ENCODE peak calls at places on chromosome 2, in five cellular contexts. One of them, this sample, is unnamed.

GRCh38 chr2:215275819-215276218 is 36.0 kb upstream of the ATIC start:
- DNase-seq in transverse colon: no peak
- DNase-seq in GM12891: no peak
- DNase-seq in ovary: no peak
- DNase-seq in A549: no peak
- DNase-seq in this sample: no peak

GRCh38 chr2:233094614-233095013 is 34.5 kb downstream of the INPP5D start:
- DNase-seq in transverse colon: no peak
- DNase-seq in A549: no peak
- DNase-seq in ovary: no peak
- DNase-seq in GM12891: no peak
- DNase-seq in this sample: no peak

GRCh38 chr2:222024934-222025890 is 273.6 kb downstream of the PAX3 start:
- DNase-seq in GM12891: no peak
- DNase-seq in transverse colon: no peak
- DNase-seq in A549: peak
- DNase-seq in ovary: no peak
- DNase-seq in this sample: no peak

GRCh38 chr2:131425191-131426021 is 50.5 kb upstream of the TUBA3D start:
- DNase-seq in transverse colon: no peak
- DNase-seq in A549: no peak
- DNase-seq in GM12891: no peak
- DNase-seq in ovary: no peak
- DNase-seq in this sample: no peak

GRCh38 chr2:7146151-7146550 is 228.9 kb downstream of the RNF144A start:
- DNase-seq in GM12891: no peak
- DNase-seq in transverse colon: no peak
- DNase-seq in A549: no peak
- DNase-seq in ovary: no peak
- DNase-seq in this sample: no peak

GRCh38 chr2:39593439-39594393 is 72.0 kb upstream of the TMEM178A start:
- DNase-seq in transverse colon: no peak
- DNase-seq in ovary: peak
- DNase-seq in GM12891: no peak
- DNase-seq in A549: peak
- DNase-seq in this sample: peak

GRCh38 chr2:24883946-24884345 is 36.1 kb downstream of the ADCY3 start:
- DNase-seq in A549: no peak
- DNase-seq in transverse colon: no peak
- DNase-seq in ovary: no peak
- DNase-seq in GM12891: no peak
- DNase-seq in this sample: peak

GRCh38 chr2:109712746-109713145 is 81.4 kb upstream of the RGPD5 start:
- DNase-seq in transverse colon: no peak
- DNase-seq in A549: no peak
- DNase-seq in GM12891: no peak
- DNase-seq in ovary: no peak
- DNase-seq in this sample: no peak

GRCh38 chr2:177597759-177598158 is 205.2 kb downstream of the AGPS start:
- DNase-seq in A549: no peak
- DNase-seq in ovary: no peak
- DNase-seq in GM12891: no peak
- DNase-seq in transverse colon: no peak
- DNase-seq in this sample: peak

GRCh38 chr2:42105330-42106256 is 57.8 kb downstream of the PKDCC start:
- DNase-seq in A549: no peak
- DNase-seq in transverse colon: peak
- DNase-seq in ovary: no peak
- DNase-seq in GM12891: no peak
- DNase-seq in this sample: no peak

GRCh38 chr2:223545830-223546229 is 56.3 kb downstream of the SCG2 start:
- DNase-seq in ovary: no peak
- DNase-seq in transverse colon: no peak
- DNase-seq in A549: no peak
- DNase-seq in GM12891: no peak
- DNase-seq in this sample: no peak

GRCh38 chr2:158967731-158968395 is 577 bp upstream of the TANC1 start:
- DNase-seq in ovary: peak
- DNase-seq in transverse colon: peak
- DNase-seq in A549: no peak
- DNase-seq in GM12891: peak
- DNase-seq in this sample: peak

GRCh38 chr2:4269885-4270284 is 566.5 kb downstream of the DCDC2C start:
- DNase-seq in ovary: no peak
- DNase-seq in transverse colon: no peak
- DNase-seq in GM12891: no peak
- DNase-seq in A549: no peak
- DNase-seq in this sample: no peak

GRCh38 chr2:157696036-157696435 is 67.4 kb upstream of the ACVR1C start:
- DNase-seq in GM12891: no peak
- DNase-seq in transverse colon: no peak
- DNase-seq in ovary: no peak
- DNase-seq in A549: no peak
- DNase-seq in this sample: no peak

GRCh38 chr2:230160112-230160660 is 59.6 kb downstream of the SP110 start:
- DNase-seq in ovary: peak
- DNase-seq in A549: peak
- DNase-seq in GM12891: peak
- DNase-seq in transverse colon: peak
- DNase-seq in this sample: peak

GRCh38 chr2:84946204-84947009 is 24.6 kb upstream of the KCMF1 start:
- DNase-seq in A549: peak
- DNase-seq in transverse colon: peak
- DNase-seq in GM12891: no peak
- DNase-seq in ovary: no peak
- DNase-seq in this sample: no peak

GRCh38 chr2:72745679-72746368 is 80.0 kb downstream of the EXOC6B start:
- DNase-seq in ovary: no peak
- DNase-seq in GM12891: no peak
- DNase-seq in A549: peak
- DNase-seq in transverse colon: no peak
- DNase-seq in this sample: no peak

GRCh38 chr2:238174291-238174690 is 15.5 kb downstream of the ERFE start:
- DNase-seq in GM12891: no peak
- DNase-seq in ovary: no peak
- DNase-seq in A549: no peak
- DNase-seq in transverse colon: no peak
- DNase-seq in this sample: no peak
- TF ChIP-seq POLR2A in GM12891: no peak
- TF ChIP-seq POLR2A in ovary: no peak
- TF ChIP-seq POLR2A in A549: no peak
- TF ChIP-seq POLR2A in transverse colon: no peak
- TF ChIP-seq POLR2A in this sample: no peak

GRCh38 chr2:95043300-95043786 is 17.8 kb downstream of the MAL start:
- DNase-seq in transverse colon: peak
- DNase-seq in ovary: no peak
- DNase-seq in GM12891: no peak
- DNase-seq in A549: no peak
- DNase-seq in this sample: peak
- TF ChIP-seq POLR2A in transverse colon: no peak
- TF ChIP-seq POLR2A in ovary: no peak
- TF ChIP-seq POLR2A in GM12891: no peak
- TF ChIP-seq POLR2A in A549: no peak
- TF ChIP-seq POLR2A in this sample: no peak

DNA sequence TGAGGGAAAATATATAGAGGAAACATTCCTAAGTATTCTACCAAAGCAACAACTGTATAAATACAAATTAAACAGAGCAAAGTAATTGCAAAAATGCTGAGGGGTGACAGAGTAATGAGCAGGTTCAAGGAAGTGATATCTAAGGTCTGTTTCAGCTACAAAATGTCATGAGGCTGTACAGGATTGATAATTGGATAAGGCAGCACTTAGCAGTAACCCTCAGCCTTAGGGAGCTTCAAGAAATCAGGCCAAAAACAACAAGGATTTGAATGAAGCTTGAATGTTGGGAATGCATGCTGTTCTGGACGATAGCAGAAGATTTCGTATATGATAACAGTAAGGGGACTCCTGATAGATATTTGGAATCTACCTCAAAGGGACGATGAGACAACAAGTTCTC is 142.0 kb upstream of the MMADHC start:
- DNase-seq in GM12891: no peak
- DNase-seq in A549: no peak
- DNase-seq in ovary: no peak
- DNase-seq in transverse colon: no peak
- DNase-seq in this sample: no peak
- TF ChIP-seq POLR2A in GM12891: no peak
- TF ChIP-seq POLR2A in A549: no peak
- TF ChIP-seq POLR2A in ovary: no peak
- TF ChIP-seq POLR2A in transverse colon: no peak
- TF ChIP-seq POLR2A in this sample: no peak

GRCh38 chr2:197255550-197255949 is 55.0 kb downstream of the ANKRD44 start:
- DNase-seq in A549: no peak
- DNase-seq in GM12891: peak
- DNase-seq in transverse colon: peak
- DNase-seq in ovary: no peak
- DNase-seq in this sample: peak
- TF ChIP-seq POLR2A in A549: no peak
- TF ChIP-seq POLR2A in GM12891: peak
- TF ChIP-seq POLR2A in transverse colon: peak
- TF ChIP-seq POLR2A in ovary: no peak
- TF ChIP-seq POLR2A in this sample: no peak

DNA sequence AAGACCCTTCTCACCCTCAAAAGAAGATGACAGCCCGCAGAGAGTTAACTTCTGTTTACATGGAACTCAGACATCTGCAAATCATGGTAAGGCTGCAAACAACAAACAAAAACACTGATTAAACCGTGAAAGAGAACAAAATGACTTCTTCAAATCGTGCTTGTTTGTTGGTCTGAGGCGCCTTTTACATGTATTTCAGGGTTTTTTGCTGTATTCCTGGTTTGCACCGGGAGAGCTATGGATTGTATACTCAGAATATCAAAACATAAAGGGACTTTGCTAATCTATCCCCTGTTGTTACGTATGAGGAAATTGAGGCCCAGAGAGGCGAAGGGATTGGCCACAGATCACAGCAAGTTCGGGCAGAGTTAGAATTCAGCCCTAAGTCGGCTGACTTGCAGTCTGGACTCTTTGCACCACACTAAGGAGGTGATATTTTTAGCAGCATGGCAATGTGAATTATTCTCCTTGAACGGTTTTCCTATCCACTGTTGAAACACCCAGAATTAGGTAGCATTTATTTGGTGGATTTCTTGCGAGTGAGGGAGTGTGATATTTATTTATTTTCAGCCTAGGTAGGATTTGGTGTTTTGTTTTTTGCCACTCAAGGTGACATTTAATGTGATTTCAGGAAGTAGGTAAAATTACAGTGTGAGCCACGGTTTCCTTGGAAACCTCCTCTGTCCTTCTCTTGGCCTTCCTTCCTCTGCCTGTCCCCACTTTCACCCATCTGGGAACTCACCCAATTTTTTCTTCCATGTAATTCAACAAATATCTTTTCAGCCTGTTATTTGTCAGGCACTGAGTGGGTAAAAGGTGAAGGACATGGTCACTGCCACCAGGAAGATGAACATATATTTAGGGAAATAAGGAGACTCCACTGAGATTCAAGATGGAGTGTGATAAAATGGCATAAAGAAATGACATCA is 980 bp upstream of the PDE6D start:
- DNase-seq in transverse colon: peak
- DNase-seq in A549: no peak
- DNase-seq in GM12891: no peak
- DNase-seq in ovary: no peak
- DNase-seq in this sample: no peak
- TF ChIP-seq POLR2A in transverse colon: no peak
- TF ChIP-seq POLR2A in A549: no peak
- TF ChIP-seq POLR2A in GM12891: no peak
- TF ChIP-seq POLR2A in ovary: no peak
- TF ChIP-seq POLR2A in this sample: no peak

GRCh38 chr2:180847073-180847472 is 133.3 kb upstream of the UBE2E3 start:
- DNase-seq in transverse colon: no peak
- DNase-seq in GM12891: no peak
- DNase-seq in ovary: no peak
- DNase-seq in A549: no peak
- DNase-seq in this sample: no peak

GRCh38 chr2:180848393-180848792 is 132.0 kb upstream of the UBE2E3 start:
- DNase-seq in A549: no peak
- DNase-seq in GM12891: no peak
- DNase-seq in transverse colon: no peak
- DNase-seq in ovary: no peak
- DNase-seq in this sample: no peak

DNA sequence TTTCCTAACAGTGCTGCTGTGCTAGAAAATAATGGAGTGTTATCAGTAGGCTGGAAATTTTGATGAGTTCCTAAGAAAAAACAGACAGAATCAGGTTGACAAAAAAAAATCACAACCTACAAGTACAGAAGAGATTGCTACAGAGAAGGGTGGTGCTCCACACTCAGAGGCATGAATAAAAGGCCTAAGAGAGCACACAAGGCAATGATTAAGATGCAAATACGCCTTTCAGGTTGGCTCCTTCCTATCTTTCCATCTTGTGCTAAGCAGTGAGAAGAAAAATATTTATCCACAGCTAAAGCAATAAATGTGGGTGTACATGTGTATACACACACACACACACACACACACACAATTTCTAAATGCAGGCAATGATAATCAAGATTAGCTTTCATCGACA is 130.6 kb upstream of the UBE2E3 start:
- DNase-seq in transverse colon: no peak
- DNase-seq in A549: no peak
- DNase-seq in GM12891: no peak
- DNase-seq in ovary: no peak
- DNase-seq in this sample: no peak
- TF ChIP-seq POLR2A in transverse colon: no peak
- TF ChIP-seq POLR2A in A549: no peak
- TF ChIP-seq POLR2A in GM12891: no peak
- TF ChIP-seq POLR2A in ovary: no peak
- TF ChIP-seq POLR2A in this sample: no peak

This sample was measured in uterus.